ENCODE peak calls at places on chromosomes 6 and 20, in eight cellular contexts. E, M, N, X, G, W, Q and D are unnamed samples.

GRCh38 chr6:6890400-6890858 is 217.3 kb upstream of the RREB1 start:
- DNase-seq in E (peak), M (no peak), N (no peak), X (no peak), G (no peak), W (peak), Q (no peak), D (no peak)

GRCh38 chr6:128073389-128073788 is 172.5 kb upstream of the THEMIS start:
- DNase-seq in E (no peak), M (no peak), N (no peak), X (no peak), G (no peak), W (no peak), Q (no peak), D (no peak)

GRCh38 chr6:127290391-127290963 is 23.8 kb downstream of the RNF146 start:
- DNase-seq in E (no peak), M (no peak), N (no peak), X (no peak), G (no peak), W (no peak), Q (no peak), D (no peak)

GRCh38 chr6:40807484-40807883 is 220.3 kb upstream of the LRFN2 start:
- DNase-seq in E (no peak), M (peak), N (no peak), X (no peak), G (no peak), W (no peak), Q (no peak), D (no peak)

GRCh38 chr20:11324990-11325389 is 592.7 kb upstream of the BTBD3 start:
- DNase-seq in E (no peak), M (peak), N (no peak), X (no peak), G (no peak), W (no peak), Q (no peak), D (peak)

GRCh38 chr6:38091626-38092025 is 272.1 kb downstream of the ZFAND3 start:
- DNase-seq in E (no peak), M (no peak), N (no peak), X (no peak), G (no peak), W (no peak), Q (no peak), D (no peak)

GRCh38 chr20:49701313-49701731 is 12.4 kb downstream of the B4GALT5 start:
- DNase-seq in E (no peak), M (no peak), N (no peak), X (no peak), G (no peak), W (no peak), Q (no peak), D (no peak)

GRCh38 chr20:39291301-39291700 is 329.2 kb downstream of the DHX35 start:
- DNase-seq in E (no peak), M (peak), N (no peak), X (no peak), G (no peak), W (peak), Q (no peak), D (peak)

GRCh38 chr6:3363296-3364025 is 93.4 kb downstream of the SLC22A23 start:
- DNase-seq in E (no peak), M (peak), N (peak), X (no peak), G (no peak), W (no peak), Q (peak), D (peak)

GRCh38 chr6:125340175-125340835 is 38.5 kb upstream of the HDDC2 start:
- DNase-seq in E (peak), M (no peak), N (no peak), X (no peak), G (no peak), W (no peak), Q (no peak), D (no peak)

GRCh38 chr6:35190306-35190705 is 23.4 kb upstream of the SCUBE3 start:
- DNase-seq in E (no peak), M (no peak), N (no peak), X (no peak), G (no peak), W (no peak), Q (no peak), D (no peak)

GRCh38 chr6:38975621-38976049 is 72.9 kb upstream of the GLP1R start:
- DNase-seq in E (no peak), M (no peak), N (no peak), X (no peak), G (no peak), W (no peak), Q (no peak), D (no peak)

GRCh38 chr6:147078602-147079001 is 125.6 kb upstream of the STXBP5 start:
- DNase-seq in E (no peak), M (no peak), N (no peak), X (no peak), G (no peak), W (no peak), Q (no peak), D (no peak)

GRCh38 chr6:95280690-95281273 is 296.6 kb upstream of the MANEA start:
- DNase-seq in E (peak), M (peak), N (peak), X (no peak), G (no peak), W (no peak), Q (no peak), D (no peak)

GRCh38 chr20:25308671-25309394 is 60.9 kb downstream of the PYGB start:
- DNase-seq in E (no peak), M (no peak), N (no peak), X (no peak), G (no peak), W (peak), Q (no peak), D (no peak)

GRCh38 chr6:164151161-164151728 is 736.7 kb downstream of the QKI start:
- DNase-seq in E (peak), M (no peak), N (no peak), X (peak), G (no peak), W (no peak), Q (no peak), D (no peak)

GRCh38 chr6:154496191-154496590 is 14.3 kb downstream of the CNKSR3 start:
- DNase-seq in E (no peak), M (no peak), N (no peak), X (no peak), G (no peak), W (no peak), Q (no peak), D (no peak)

GRCh38 chr20:47251154-47252020 is 105.1 kb downstream of the ZMYND8 start:
- DNase-seq in E (no peak), M (no peak), N (no peak), X (no peak), G (no peak), W (no peak), Q (no peak), D (no peak)

GRCh38 chr6:44576132-44576601 is 188.7 kb downstream of the CDC5L start:
- DNase-seq in E (no peak), M (no peak), N (no peak), X (no peak), G (no peak), W (no peak), Q (no peak), D (no peak)

GRCh38 chr6:46490425-46491200 is 636 bp downstream of the RCAN2 start:
- DNase-seq in E (peak), M (no peak), N (no peak), X (peak), G (peak), W (peak), Q (no peak), D (no peak)

GRCh38 chr6:3304500-3305215 is 45.9 kb downstream of the PSMG4 start:
- DNase-seq in E (no peak), M (no peak), N (no peak), X (no peak), G (no peak), W (no peak), Q (no peak), D (no peak)

GRCh38 chr6:14035448-14035847 is 82.1 kb upstream of the CD83 start:
- DNase-seq in E (no peak), M (peak), N (peak), X (no peak), G (no peak), W (no peak), Q (peak), D (no peak)

GRCh38 chr6:32148722-32149576 is 2.8 kb downstream of the PRRT1 start:
- DNase-seq in E (peak), M (peak), N (peak), X (peak), G (peak), W (peak), Q (peak), D (no peak)

DNA sequence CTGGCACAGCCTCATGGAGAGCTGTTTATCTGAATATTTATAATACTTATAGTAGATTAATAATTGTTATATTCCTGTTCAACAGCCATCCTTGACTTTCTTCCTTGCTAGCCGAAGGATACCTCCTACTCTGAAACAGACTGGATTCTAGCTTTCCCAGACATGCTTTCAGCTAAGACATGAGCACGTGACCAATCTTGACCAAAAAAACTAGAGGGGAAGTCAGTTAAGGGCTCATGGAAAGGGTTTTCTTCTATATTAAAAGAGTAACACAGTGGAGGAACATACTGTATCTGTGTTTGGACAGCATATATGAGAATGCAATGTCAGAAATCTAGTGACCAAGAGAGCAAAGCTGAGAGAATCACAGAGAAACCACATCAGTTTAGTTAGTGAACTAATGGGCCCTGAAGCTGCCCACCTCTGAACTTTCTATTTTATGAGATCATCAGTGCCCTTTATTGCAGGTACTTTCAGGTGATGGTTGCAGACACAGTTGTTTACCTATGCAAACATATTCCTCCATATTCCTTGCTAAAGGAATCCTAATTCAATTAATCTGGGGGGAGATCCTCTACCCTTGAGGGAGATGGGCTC is 140.4 kb upstream of the SLC24A3 start:
- DNase-seq in E (no peak), M (no peak), N (no peak), X (no peak), G (no peak), W (no peak), Q (peak), D (no peak)
- H3K27ac ChIP-seq in E (no peak), M (no peak), N (no peak), X (no peak), G (no peak), W (no peak), Q (no peak), D (no peak)

DNA sequence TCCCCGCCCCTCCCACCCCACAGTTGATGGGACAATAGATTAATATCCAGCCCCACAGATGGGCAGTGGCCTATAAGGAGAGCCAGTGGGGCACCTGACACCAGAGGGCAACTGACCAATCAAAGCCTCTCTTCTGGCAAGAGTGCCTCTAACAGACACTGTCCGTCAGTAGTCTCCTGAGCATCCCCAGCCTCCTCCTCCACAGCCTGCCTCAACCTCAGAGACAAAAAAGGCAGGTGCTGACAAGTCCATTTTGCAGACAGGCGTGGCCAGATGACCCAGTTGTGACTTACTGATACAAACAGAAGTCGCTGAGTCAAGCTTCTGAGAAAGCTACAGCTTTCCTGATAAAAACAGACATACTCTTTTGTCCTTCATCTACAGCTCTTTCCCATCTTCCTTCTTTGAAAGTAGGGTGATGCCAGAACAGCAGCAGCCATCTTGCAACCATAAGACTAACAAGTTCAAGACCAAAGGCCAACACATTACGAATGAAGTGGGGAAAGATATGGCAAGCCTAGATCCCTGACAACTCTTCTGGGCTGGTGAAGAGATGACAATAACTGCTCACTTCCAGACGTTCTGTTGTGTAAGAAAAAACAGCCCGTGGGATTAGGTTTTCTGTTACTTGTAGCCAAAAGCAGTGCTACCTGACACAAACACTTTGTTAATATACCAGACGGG is 12.3 kb downstream of the PPIL1 start:
- DNase-seq in E (no peak), M (peak), N (peak), X (no peak), G (no peak), W (no peak), Q (no peak), D (peak)
- H3K27ac ChIP-seq in E (no peak), M (peak), N (peak), X (no peak), G (no peak), W (no peak), Q (no peak), D (peak)

GRCh38 chr6:33784787-33785186 is 4.1 kb downstream of the LEMD2 start:
- DNase-seq in E (no peak), M (no peak), N (no peak), X (no peak), G (no peak), W (no peak), Q (no peak), D (no peak)
- H3K27ac ChIP-seq in E (peak), M (no peak), N (no peak), X (no peak), G (no peak), W (no peak), Q (no peak), D (no peak)

GRCh38 chr6:61869632-61870400 is 416.2 kb downstream of the KHDRBS2 start:
- DNase-seq in E (no peak), M (no peak), N (no peak), X (no peak), G (no peak), W (no peak), Q (no peak), D (no peak)

GRCh38 chr6:61867635-61868034 is 418.4 kb downstream of the KHDRBS2 start:
- DNase-seq in E (no peak), M (no peak), N (no peak), X (no peak), G (no peak), W (no peak), Q (no peak), D (no peak)

DNA sequence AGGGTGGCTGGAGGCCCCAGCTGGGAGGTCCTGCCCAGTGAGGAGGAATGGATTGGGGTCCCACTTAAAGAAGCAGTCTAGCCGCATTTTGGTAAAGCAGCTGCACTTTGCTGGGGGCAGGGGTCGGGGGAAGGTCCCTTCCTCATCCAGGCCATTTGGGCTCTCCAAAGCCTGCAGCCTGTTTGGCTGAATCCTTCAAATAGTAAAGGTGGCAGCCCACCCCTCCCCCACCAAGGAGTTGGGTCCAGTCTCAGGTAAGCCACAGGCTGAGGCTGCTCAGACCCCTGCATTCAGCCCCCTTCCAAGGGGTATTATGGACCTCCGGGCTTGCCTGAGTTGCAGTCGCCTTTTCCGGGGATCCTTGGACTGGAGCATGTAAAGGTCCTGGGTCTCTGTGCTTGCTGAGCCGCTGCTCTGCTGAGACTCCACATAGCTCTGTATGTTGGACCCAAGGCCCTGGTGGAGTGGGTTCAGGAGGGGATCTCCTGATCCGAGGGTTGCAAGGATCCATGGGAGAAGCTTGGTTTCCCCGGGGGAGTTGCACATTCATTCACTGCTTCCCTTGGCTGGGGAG is 417.4 kb downstream of the KHDRBS2 start:
- DNase-seq in E (no peak), M (no peak), N (no peak), X (no peak), G (no peak), W (no peak), Q (no peak), D (no peak)
- H3K27ac ChIP-seq in E (no peak), M (no peak), N (no peak), X (no peak), G (no peak), W (no peak), Q (no peak), D (no peak)